ENCODE peak calls at places on chromosomes 16 and 17, in six cellular contexts. H is H1, V is HepG2, B is K562, Z is HCT116, O is GM12878. D is an unnamed sample.
A peak's percentile ranks its signal among the peaks of the same experiment; 100 is the strongest.

GRCh38 chr16:15961557-15962205 is 12.3 kb downstream of the ABCC1 start:
- DNase-seq in O (peak; percentile 49), B (no peak), Z (no peak), H (no peak), V (no peak), D (no peak)

GRCh38 chr17:50817142-50817751 is 18.1 kb upstream of the WFIKKN2 start:
- DNase-seq in H (peak; percentile 82), Z (peak; percentile 34), O (no peak), V (no peak), B (peak; percentile 71), D (no peak)

GRCh38 chr17:58343131-58343530 is 8.9 kb downstream of the SUPT4H1 start:
- DNase-seq in Z (no peak), B (no peak), V (no peak), O (no peak), H (no peak), D (no peak)

GRCh38 chr16:79415983-79416641 is 184.4 kb downstream of the MAF start:
- DNase-seq in B (no peak), H (no peak), Z (no peak), O (no peak), V (no peak), D (no peak)

GRCh38 chr17:72588961-72589360 is 468.1 kb downstream of the SOX9 start:
- DNase-seq in V (peak; percentile 67), H (no peak), O (no peak), B (no peak), Z (peak; percentile 87), D (no peak)

GRCh38 chr16:10871157-10871991 is 5.6 kb upstream of the CIITA start:
- DNase-seq in V (peak; percentile 28), Z (peak; percentile 41), H (no peak), B (no peak), O (peak; percentile 86), D (no peak)

GRCh38 chr16:74302341-74302740 is 5.7 kb downstream of the PSMD7 start:
- DNase-seq in B (no peak), Z (no peak), H (no peak), O (no peak), V (no peak), D (no peak)

GRCh38 chr17:42317256-42317966 is 29.1 kb downstream of the STAT5A start:
- DNase-seq in B (peak; percentile 77), V (no peak), O (no peak), Z (no peak), H (no peak), D (no peak)

GRCh38 chr16:71846443-71846842 is 667 bp downstream of the ATXN1L start:
- DNase-seq in B (peak; percentile 19), O (no peak), H (peak; percentile 49), V (no peak), Z (no peak), D (peak; percentile 21)

GRCh38 chr17:41519501-41520224 is 973 bp upstream of the KRT15 start:
- DNase-seq in Z (no peak), O (no peak), V (no peak), B (peak; percentile 70), H (no peak), D (no peak)

GRCh38 chr16:70156207-70156978 is 17.2 kb upstream of the CLEC18C start:
- DNase-seq in H (no peak), B (no peak), Z (no peak), O (no peak), V (no peak), D (peak; percentile 2)

GRCh38 chr17:48732688-48733629 is 4.4 kb upstream of the HOXB13 start:
- DNase-seq in O (no peak), H (no peak), B (no peak), Z (no peak), V (no peak), D (no peak)
- TF ChIP-seq EZH2 in O (no peak), H (peak; percentile 80), B (no peak), Z (no peak), V (no peak), D (peak; percentile 96)

GRCh38 chr17:60599620-60600489 is at the start of gene PPM1D:
- DNase-seq in B (peak; percentile 99), Z (peak; percentile 99), H (peak; percentile 99), O (peak; percentile 92), V (peak; percentile 99), D (peak; percentile 100)
- TF ChIP-seq POLR2A in B (peak; percentile 99), Z (peak; percentile 96), H (peak; percentile 87), O (peak; percentile 94), V (peak; percentile 84), D (peak; percentile 97)

GRCh38 chr17:73643846-73644144 is 450 bp downstream of the SDK2 start:
- DNase-seq in V (no peak), Z (no peak), H (no peak), B (no peak), O (no peak), D (no peak)

GRCh38 chr17:73643012-73643845 is 1.0 kb downstream of the SDK2 start:
- DNase-seq in H (peak; percentile 67), B (no peak), Z (no peak), V (no peak), O (no peak), D (no peak)

GRCh38 chr17:73646409-73647305 is 2.4 kb upstream of the SDK2 start:
- DNase-seq in Z (no peak), O (no peak), V (peak; percentile 21), B (peak; percentile 20), H (peak; percentile 66), D (no peak)

GRCh38 chr17:73644145-73645049 is at the start of gene SDK2:
- DNase-seq in O (no peak), B (no peak), V (no peak), H (peak; percentile 75), Z (no peak), D (no peak)

GRCh38 chr17:73645050-73645871 is 1.0 kb upstream of the SDK2 start:
- DNase-seq in V (no peak), Z (no peak), B (no peak), O (no peak), H (no peak), D (no peak)
- TF ChIP-seq EZH2 in V (no peak), Z (no peak), B (no peak), O (no peak), H (no peak), D (no peak)

GRCh38 chr16:68848786-68849185 is 5.5 kb downstream of the TANGO6 start:
- DNase-seq in V (no peak), Z (no peak), H (no peak), B (no peak), O (no peak), D (no peak)

GRCh38 chr16:68844211-68844564 is 857 bp downstream of the TANGO6 start:
- DNase-seq in O (peak; percentile 1), Z (no peak), H (no peak), V (no peak), B (no peak), D (no peak)

GRCh38 chr16:68839831-68840230 is 3.5 kb upstream of the TANGO6 start:
- DNase-seq in B (no peak), O (no peak), Z (no peak), V (no peak), H (no peak), D (no peak)

GRCh38 chr16:68843482-68844210 is at the start of gene TANGO6:
- DNase-seq in B (peak; percentile 89), Z (peak; percentile 47), O (peak; percentile 41), H (peak; percentile 94), V (peak; percentile 85), D (peak; percentile 86)
- TF ChIP-seq POLR2A in B (peak; percentile 92), Z (peak; percentile 94), O (peak; percentile 97), H (peak; percentile 82), V (peak; percentile 85), D (peak; percentile 89)

DNA sequence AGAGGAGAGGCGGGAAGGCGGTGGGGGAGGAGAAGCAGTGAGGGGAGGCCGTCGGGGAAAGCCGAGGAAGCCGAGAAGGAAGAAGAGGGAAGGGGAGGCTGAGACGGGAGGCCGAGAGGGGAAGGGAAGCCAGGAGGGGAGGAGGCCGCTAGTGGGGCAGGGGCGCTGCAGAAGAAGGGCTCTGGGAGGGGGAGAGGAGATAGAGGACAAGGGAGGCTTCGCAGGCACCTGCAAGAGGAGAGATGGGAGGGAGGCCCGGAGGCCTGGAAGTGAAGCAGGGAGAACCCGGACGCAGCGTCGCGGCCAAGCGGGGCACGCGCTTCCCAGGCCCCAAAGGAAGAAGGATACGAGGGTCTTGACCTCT is 2.3 kb downstream of the C17orf58 start:
- DNase-seq in V (peak; percentile 28), Z (no peak), O (no peak), H (peak; percentile 75), B (peak; percentile 65), D (peak; percentile 60)
- TF ChIP-seq EZH2 in V (no peak), Z (no peak), O (no peak), H (no peak), B (no peak), D (no peak)

GRCh38 chr16:48244080-48244862 is at the start of gene LONP2:
- DNase-seq in Z (peak; percentile 84), V (peak; percentile 87), B (peak; percentile 93), O (peak; percentile 75), H (peak; percentile 90), D (peak; percentile 93)
- TF ChIP-seq POLR2A in Z (no peak), V (peak; percentile 87), B (peak; percentile 75), O (peak; percentile 91), H (no peak), D (peak; percentile 77)

DNA sequence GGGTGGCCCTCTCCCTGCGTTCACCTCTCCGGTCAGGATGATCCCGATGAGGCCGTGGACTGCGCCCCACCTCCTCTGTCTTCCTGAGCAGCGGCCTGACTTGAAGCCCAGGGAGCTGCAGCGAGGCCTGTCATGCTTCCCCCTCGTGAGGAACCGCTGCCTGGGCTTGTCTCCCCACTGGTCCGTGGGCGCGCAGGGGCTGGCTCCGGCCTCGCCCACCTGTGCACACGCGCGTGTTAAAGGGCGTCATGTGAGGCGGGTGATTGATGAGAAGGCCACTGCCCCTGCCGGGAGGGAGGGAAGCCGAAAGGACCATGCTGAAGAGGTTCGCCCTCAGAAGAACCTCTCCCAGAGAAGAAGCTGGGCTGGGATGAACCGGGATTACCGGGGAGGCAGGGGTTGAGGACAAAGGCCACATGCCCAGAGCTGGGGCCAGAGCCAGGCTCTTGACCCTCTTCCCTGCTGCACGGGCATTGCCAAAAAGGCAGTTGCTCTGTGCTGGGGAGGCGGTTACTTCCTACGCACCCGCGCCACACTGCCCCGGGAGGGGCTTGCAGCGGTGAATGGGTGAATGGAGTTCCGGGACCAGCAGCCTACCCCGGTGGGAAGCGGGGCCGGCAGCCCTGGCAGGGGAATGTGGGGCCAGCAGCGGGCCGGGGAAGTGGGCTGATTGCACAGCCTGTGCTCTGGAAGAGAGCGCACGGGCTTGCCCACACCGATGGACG is 85.9 kb upstream of the GSE1 start:
- DNase-seq in H (no peak), O (no peak), Z (no peak), B (no peak), V (no peak), D (no peak)
- TF ChIP-seq EZH2 in H (no peak), O (no peak), Z (no peak), B (no peak), V (no peak), D (no peak)

GRCh38 chr16:29811170-29811895 is 660 bp upstream of the PRRT2 start:
- DNase-seq in B (peak; percentile 94), O (peak; percentile 72), H (peak; percentile 90), V (peak; percentile 95), Z (peak; percentile 89), D (peak; percentile 94)
- TF ChIP-seq POLR2A in B (peak; percentile 76), O (peak; percentile 85), H (no peak), V (no peak), Z (peak; percentile 59), D (peak; percentile 32)